ENCODE peak calls at places on chromosome 22, in four cellular contexts. M, U, H and R are unnamed samples. For H3K9me3 and H3K4me1, the result is how much of the 10 kb centered on the place peaks cover.

GRCh38 chr22:27517361-27517760 is 284.2 kb downstream of the MN1 start:
- DNase-seq in M (no peak), U (no peak), H (no peak), R (no peak)

GRCh38 chr22:40121463-40121862 is 56.3 kb upstream of the TNRC6B start:
- DNase-seq in M (no peak), U (no peak), H (no peak), R (no peak)

GRCh38 chr22:20607157-20607907 is 99.9 kb downstream of the MED15 start:
- DNase-seq in M (no peak), U (no peak), H (no peak), R (no peak)

GRCh38 chr22:29934596-29934995 is 51.6 kb downstream of the MTMR3 start:
- DNase-seq in M (no peak), U (no peak), H (no peak), R (no peak)

GRCh38 chr22:50268655-50269113 is 1.5 kb downstream of the MAPK11 start:
- DNase-seq in M (peak), U (no peak), H (peak), R (peak)

GRCh38 chr22:31812977-31813605 is 59.3 kb downstream of the DEPDC5 start:
- DNase-seq in M (no peak), U (no peak), H (no peak), R (no peak)

GRCh38 chr22:30036656-30037055 is 43.6 kb upstream of the HORMAD2 start:
- DNase-seq in M (no peak), U (no peak), H (no peak), R (no peak)

GRCh38 chr22:17988800-17989513 is 35.4 kb downstream of the MICAL3 start:
- DNase-seq in M (no peak), U (no peak), H (no peak), R (no peak)

GRCh38 chr22:44500623-44501022 is 2.6 kb upstream of the RTL6 start:
- DNase-seq in M (no peak), U (no peak), H (no peak), R (no peak)

GRCh38 chr22:27247691-27248434 is 553.7 kb downstream of the MN1 start:
- DNase-seq in M (no peak), U (no peak), H (peak), R (peak)

GRCh38 chr22:19879651-19879995 is 24.9 kb upstream of the GNB1L start:
- DNase-seq in M (no peak), U (peak), H (no peak), R (no peak)

GRCh38 chr22:17369553-17370035 is 334 bp downstream of the CECR2 start:
- DNase-seq in M (peak), U (no peak), H (peak), R (no peak)

GRCh38 chr22:43356881-43357280 is 13.7 kb upstream of the SCUBE1 start:
- DNase-seq in M (no peak), U (no peak), H (peak), R (no peak)

GRCh38 chr22:50318698-50319411 is 8.0 kb downstream of the DENND6B start:
- DNase-seq in M (peak), U (no peak), H (no peak), R (no peak)

GRCh38 chr22:20653012-20653794 is 120.7 kb upstream of the SERPIND1 start:
- DNase-seq in M (no peak), U (no peak), H (no peak), R (no peak)

GRCh38 chr22:41636467-41636866 is 15.4 kb downstream of the XRCC6 start:
- DNase-seq in M (no peak), U (no peak), H (no peak), R (peak)

GRCh38 chr22:35102663-35103062 is 36.7 kb downstream of the ISX start:
- DNase-seq in M (no peak), U (no peak), H (no peak), R (no peak)

GRCh38 chr22:50275181-50276055 is 5.2 kb upstream of the MAPK11 start:
- DNase-seq in M (no peak), U (no peak), H (no peak), R (no peak)

GRCh38 chr22:37274380-37274862 is 7.9 kb upstream of the CYTH4 start:
- DNase-seq in M (peak), U (no peak), H (no peak), R (peak)

GRCh38 chr22:38109391-38110000 is 988 bp downstream of the BAIAP2L2 start:
- DNase-seq in M (no peak), U (no peak), H (no peak), R (no peak)

GRCh38 chr22:26362471-26362870 is 66.6 kb upstream of the ASPHD2 start:
- DNase-seq in M (no peak), U (no peak), H (no peak), R (no peak)

GRCh38 chr22:27801197-27801615 is 350 bp downstream of the MN1 start:
- DNase-seq in M (peak), U (no peak), H (peak), R (no peak)

GRCh38 chr22:47269689-47270088 is 507.2 kb downstream of the TBC1D22A start:
- DNase-seq in M (no peak), U (no peak), H (no peak), R (no peak)

GRCh38 chr22:25174156-25174887 is 25.3 kb upstream of the CRYBB3 start:
- DNase-seq in M (no peak), U (no peak), H (no peak), R (no peak)

GRCh38 chr22:40414306-40414705 is 43.9 kb downstream of the SGSM3 start:
- DNase-seq in M (no peak), U (no peak), H (no peak), R (no peak)

GRCh38 chr22:25067851-25068421 is 115.4 kb downstream of the KIAA1671 start:
- DNase-seq in M (no peak), U (no peak), H (no peak), R (peak)

GRCh38 chr22:38963872-38964271 is 6.5 kb downstream of the APOBEC3A start:
- DNase-seq in M (no peak), U (no peak), H (no peak), R (no peak)

GRCh38 chr22:36334081-36334831 is 53.5 kb downstream of the MYH9 start:
- DNase-seq in M (no peak), U (no peak), H (no peak), R (no peak)

GRCh38 chr22:17339095-17339693 is 30.1 kb upstream of the CECR2 start:
- DNase-seq in M (no peak), U (no peak), H (no peak), R (no peak)

GRCh38 chr22:31504282-31504681 is 7.9 kb downstream of the SFI1 start:
- DNase-seq in M (no peak), U (no peak), H (no peak), R (no peak)

GRCh38 chr22:37623075-37624016 is 14.7 kb downstream of the GGA1 start:
- DNase-seq in M (peak), U (no peak), H (peak), R (peak)

GRCh38 chr22:21001601-21002325 is at the start of gene THAP7:
- DNase-seq in M (peak), U (peak), H (peak), R (peak)

GRCh38 chr22:33962409-33962808 is 42.1 kb upstream of the LARGE1 start:
- DNase-seq in M (no peak), U (no peak), H (no peak), R (no peak)
- H3K9me3 ChIP-seq in M (under half), U (under half), H (under half), R (under half)

DNA sequence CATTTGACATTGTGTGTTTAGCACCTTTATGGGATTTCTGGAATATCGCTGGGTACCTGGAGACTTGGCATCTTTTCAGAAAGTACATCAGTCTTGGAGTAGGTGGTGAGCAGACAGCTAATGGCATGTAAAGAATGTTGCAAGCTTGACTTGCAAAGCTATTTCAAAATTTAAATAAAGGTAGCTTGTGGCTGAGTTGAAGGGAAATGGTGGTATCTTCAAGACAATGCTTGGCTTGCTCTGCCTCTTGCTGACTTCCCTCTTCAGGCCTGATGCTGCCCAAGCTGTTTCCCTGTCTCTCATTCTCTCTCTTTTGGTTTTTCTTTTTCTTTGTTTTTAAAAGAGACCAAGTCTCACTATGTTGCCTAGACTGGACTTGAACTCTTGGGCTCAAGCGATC is 13.2 kb downstream of the ZNRF3 start:
- DNase-seq in M (no peak), U (no peak), H (no peak), R (no peak)
- H3K4me1 ChIP-seq in M (under half), U (under half), H (under half), R (under half)

DNA sequence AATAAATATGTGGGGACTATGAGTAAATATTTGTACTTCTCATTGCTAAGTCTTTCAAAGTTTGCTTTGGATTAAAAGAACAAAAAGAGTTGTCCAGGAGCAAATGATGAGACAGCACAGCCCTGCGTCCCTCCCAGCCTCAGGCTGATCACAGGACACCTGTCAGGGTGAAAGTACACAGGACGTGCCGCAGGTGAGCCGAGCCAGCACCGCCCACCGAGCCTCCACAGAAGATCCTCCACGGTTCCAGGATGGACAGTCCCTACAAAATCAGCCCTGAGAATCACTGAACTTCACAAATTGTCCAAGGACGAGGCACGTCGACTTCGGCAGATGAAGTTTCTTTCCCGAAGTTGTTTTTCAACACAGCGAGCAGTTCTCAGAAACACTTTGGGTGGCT is 661.5 kb downstream of the BRD1 start:
- DNase-seq in M (no peak), U (no peak), H (no peak), R (no peak)
- H3K9me3 ChIP-seq in M (under half), U (under half), H (under half), R (under half)

DNA sequence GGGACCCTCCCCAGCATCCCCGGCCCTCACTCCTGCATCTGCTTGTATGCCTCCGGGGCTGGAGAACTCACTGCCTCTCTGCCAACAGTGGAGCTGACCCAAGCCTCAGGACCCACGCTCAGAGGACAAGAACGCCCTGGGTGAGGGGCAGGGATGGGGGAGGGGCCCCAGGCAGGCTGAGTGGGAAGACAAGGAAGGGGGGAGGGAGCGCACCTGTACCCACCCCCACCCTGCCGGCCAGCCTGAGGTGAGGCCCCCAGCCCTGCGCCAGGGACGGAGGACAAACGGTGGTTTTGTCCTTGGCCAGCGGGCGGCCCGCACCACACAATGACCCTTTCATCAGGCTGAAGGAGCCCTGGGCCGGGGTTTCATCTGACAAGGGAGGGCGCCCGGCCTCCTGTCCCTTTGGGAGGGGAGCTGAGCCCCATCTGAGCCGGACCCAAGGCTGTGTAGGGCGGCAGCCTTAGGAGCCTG is 10.0 kb downstream of the WNT7B start:
- DNase-seq in M (no peak), U (no peak), H (no peak), R (no peak)
- H3K4me1 ChIP-seq in M (under half), U (under half), H (under half), R (under half)